ENCODE peak calls at places on chromosome 7, in seven cellular contexts. J is A549, E is body of pancreas, Y is RCC 7860, O is left ventricle myocardium inferior, P is A172, L is NCI-H774. R is an unnamed sample.

GRCh38 chr7:4692055-4692454 is 10.0 kb downstream of the FOXK1 start:
- DNase-seq in E (no peak), Y (no peak), O (no peak), P (no peak), L (no peak), J (no peak), R (no peak)

GRCh38 chr7:113705439-113705838 is 213.4 kb downstream of the PPP1R3A start:
- DNase-seq in O (no peak), Y (no peak), L (no peak), P (no peak), J (no peak), E (no peak), R (no peak)

GRCh38 chr7:105599551-105599950 is 18.3 kb upstream of the EFCAB10 start:
- DNase-seq in L (no peak), E (no peak), O (no peak), P (no peak), J (no peak), Y (no peak), R (no peak)

GRCh38 chr7:29968683-29969457 is 20.7 kb downstream of the SCRN1 start:
- DNase-seq in Y (peak; percentile 81), E (no peak), P (peak; percentile 84), L (no peak), J (no peak), O (no peak), R (no peak)

GRCh38 chr7:96045919-96046318 is 273.6 kb downstream of the DYNC1I1 start:
- DNase-seq in Y (no peak), J (no peak), O (no peak), P (no peak), E (peak; percentile 5), L (peak; percentile 90), R (no peak)

GRCh38 chr7:134031835-134032617 is 95.1 kb upstream of the LRGUK start:
- DNase-seq in L (no peak), E (no peak), P (no peak), J (no peak), O (peak; percentile 24), Y (no peak), R (no peak)

GRCh38 chr7:4612939-4613841 is 68.9 kb upstream of the FOXK1 start:
- DNase-seq in Y (peak; percentile 51), O (no peak), J (no peak), L (no peak), E (peak; percentile 36), P (peak; percentile 90), R (peak; percentile 17)

GRCh38 chr7:114889646-114890285 is 32.1 kb upstream of the MDFIC start:
- DNase-seq in J (peak; percentile 72), O (no peak), E (no peak), Y (peak; percentile 95), P (peak; percentile 98), L (no peak), R (no peak)

GRCh38 chr7:2355079-2356008 is 717 bp downstream of the EIF3B start:
- DNase-seq in E (no peak), L (no peak), J (peak; percentile 31), Y (peak; percentile 11), P (peak; percentile 21), O (no peak), R (no peak)

GRCh38 chr7:69108041-69108440 is 490.2 kb upstream of the AUTS2 start:
- DNase-seq in L (no peak), Y (no peak), E (no peak), O (no peak), J (no peak), P (no peak), R (no peak)

GRCh38 chr7:110119883-110120581 is 970.9 kb upstream of the LRRN3 start:
- DNase-seq in P (peak; percentile 47), E (no peak), J (no peak), L (no peak), O (no peak), Y (peak; percentile 29), R (no peak)

GRCh38 chr7:158735935-158736334 is 31.3 kb upstream of the NCAPG2 start:
- DNase-seq in L (no peak), P (no peak), J (no peak), O (no peak), E (no peak), Y (no peak), R (no peak)

GRCh38 chr7:75878769-75879596 is at the start of gene RHBDD2:
- DNase-seq in J (peak; percentile 95), E (peak; percentile 97), O (peak; percentile 97), Y (peak; percentile 91), P (peak; percentile 91), L (peak; percentile 93), R (peak; percentile 92)

GRCh38 chr7:67625257-67625713 is 628.7 kb downstream of the TYW1 start:
- DNase-seq in J (peak; percentile 76), P (peak; percentile 84), E (peak; percentile 68), O (peak; percentile 79), L (peak; percentile 61), Y (peak; percentile 62), R (peak; percentile 47)

GRCh38 chr7:74010407-74010806 is 17.6 kb upstream of the ELN start:
- DNase-seq in L (no peak), P (no peak), E (no peak), Y (no peak), J (no peak), O (no peak), R (no peak)

GRCh38 chr7:139991267-139991666 is 71.5 kb downstream of the PARP12 start:
- DNase-seq in O (no peak), P (no peak), J (peak; percentile 28), Y (no peak), L (no peak), E (no peak), R (no peak)

GRCh38 chr7:36115448-36116321 is 37.4 kb upstream of the EEPD1 start:
- DNase-seq in L (no peak), E (peak; percentile 69), J (peak; percentile 84), P (peak; percentile 99), O (peak; percentile 56), Y (peak; percentile 100), R (peak; percentile 48)

GRCh38 chr7:28627263-28627653 is 214.9 kb downstream of the CREB5 start:
- DNase-seq in Y (no peak), L (no peak), O (no peak), P (no peak), E (no peak), J (no peak), R (no peak)

GRCh38 chr7:17984288-17984687 is 43.4 kb downstream of the PRPS1L1 start:
- DNase-seq in P (no peak), O (no peak), L (no peak), E (no peak), J (no peak), Y (no peak), R (no peak)

GRCh38 chr7:33258561-33258960 is 129.2 kb downstream of the BBS9 start:
- DNase-seq in O (no peak), J (no peak), L (no peak), P (no peak), Y (no peak), E (no peak), R (no peak)

GRCh38 chr7:7820409-7820808 is 102.0 kb upstream of the RPA3 start:
- DNase-seq in O (no peak), Y (no peak), E (no peak), L (no peak), J (no peak), P (no peak), R (no peak)

GRCh38 chr7:44966731-44967538 is 11.9 kb downstream of the MYO1G start:
- DNase-seq in J (no peak), L (no peak), P (no peak), E (no peak), Y (no peak), O (no peak), R (peak; percentile 9)

GRCh38 chr7:44283381-44284211 is 41.8 kb downstream of the CAMK2B start:
- DNase-seq in Y (no peak), J (no peak), E (no peak), P (no peak), L (no peak), O (peak; percentile 65), R (peak; percentile 88)

GRCh38 chr7:74653686-74654181 is 3.8 kb upstream of the GTF2I start:
- DNase-seq in L (no peak), J (no peak), Y (no peak), E (peak; percentile 31), P (no peak), O (no peak), R (no peak)

GRCh38 chr7:150897502-150898474 is 45.5 kb downstream of the AOC1 start:
- DNase-seq in J (no peak), E (no peak), O (no peak), L (no peak), Y (no peak), P (peak; percentile 19), R (no peak)

GRCh38 chr7:46189255-46189790 is 268.3 kb upstream of the IGFBP3 start:
- DNase-seq in L (no peak), J (no peak), P (no peak), O (no peak), Y (no peak), E (no peak), R (no peak)

GRCh38 chr7:116271980-116272886 is 61.9 kb downstream of the TES start:
- DNase-seq in L (no peak), P (peak; percentile 95), O (no peak), Y (peak; percentile 95), E (peak; percentile 27), J (peak; percentile 84), R (peak; percentile 83)

GRCh38 chr7:135745702-135746312 is 2.8 kb downstream of the FAM180A start:
- DNase-seq in L (no peak), J (peak; percentile 32), Y (peak; percentile 82), O (peak; percentile 31), E (peak; percentile 39), P (peak; percentile 96), R (peak; percentile 65)

GRCh38 chr7:125927556-125927955 is 997.9 kb upstream of the POT1 start:
- DNase-seq in J (no peak), L (no peak), Y (no peak), O (no peak), E (no peak), P (no peak), R (no peak)

GRCh38 chr7:21383217-21383832 is 44.6 kb upstream of the SP4 start:
- DNase-seq in O (no peak), P (no peak), L (no peak), E (no peak), J (no peak), Y (no peak), R (no peak)

GRCh38 chr7:138006106-138006505 is 4.2 kb upstream of the CREB3L2 start:
- DNase-seq in E (no peak), L (no peak), J (no peak), O (no peak), P (no peak), Y (no peak), R (no peak)

GRCh38 chr7:151206914-151207313 is 3.4 kb downstream of the H2BK1 start:
- DNase-seq in L (no peak), P (peak; percentile 80), Y (no peak), E (no peak), O (no peak), J (no peak), R (no peak)

GRCh38 chr7:24824896-24825295 is 67.6 kb upstream of the GSDME start:
- DNase-seq in L (no peak), O (no peak), Y (no peak), E (no peak), P (no peak), J (no peak), R (no peak)

GRCh38 chr7:30169585-30169978 is 34.8 kb downstream of the MTURN start:
- DNase-seq in L (no peak), Y (peak; percentile 94), O (no peak), E (no peak), P (peak; percentile 84), J (no peak), R (no peak)

GRCh38 chr7:87886875-87887274 is 10.6 kb downstream of the DBF4 start:
- DNase-seq in L (peak; percentile 10), O (no peak), P (peak; percentile 21), J (no peak), E (no peak), Y (peak; percentile 31), R (no peak)

GRCh38 chr7:137818036-137818435 is 28.7 kb downstream of the DGKI start:
- DNase-seq in L (no peak), J (no peak), E (no peak), P (no peak), O (no peak), Y (no peak), R (no peak)

GRCh38 chr7:90403174-90404113 is at the start of gene CLDN12:
- DNase-seq in O (peak; percentile 88), P (peak; percentile 98), E (peak; percentile 92), L (peak; percentile 89), J (peak; percentile 93), Y (peak; percentile 98), R (peak; percentile 92)

GRCh38 chr7:106600569-106601373 is 60.2 kb downstream of the CCDC71L start:
- DNase-seq in Y (no peak), J (no peak), O (no peak), E (no peak), P (no peak), L (no peak), R (no peak)